ENCODE peak calls at places on chromosomes 16 and 17, in ten cellular contexts. C, Y, T, A, Q, O, U, H, G and N are unnamed samples.

GRCh38 chr16:51431517-51432241 is 280.6 kb upstream of the SALL1 start:
- DNase-seq in A (peak; percentile 42), Q (no peak), T (no peak), Y (peak; percentile 100), H (no peak), C (no peak), G (peak; percentile 81), U (no peak), O (peak; percentile 33), N (no peak)

GRCh38 chr16:49523435-49524159 is 150.0 kb downstream of the C16orf78 start:
- DNase-seq in Q (no peak), O (no peak), H (no peak), T (no peak), A (no peak), U (no peak), C (no peak), G (no peak), Y (no peak), N (peak; percentile 67)

GRCh38 chr17:16981928-16982327 is 10.0 kb upstream of the TNFRSF13B start:
- DNase-seq in T (peak; percentile 43), Y (no peak), C (no peak), O (no peak), G (no peak), H (no peak), A (no peak), U (no peak), Q (no peak), N (no peak)

GRCh38 chr17:50469671-50470305 is 1.1 kb upstream of the CHAD start:
- DNase-seq in U (peak; percentile 55), T (no peak), A (no peak), O (no peak), Q (no peak), G (no peak), H (no peak), C (no peak), Y (no peak), N (peak; percentile 71)

GRCh38 chr16:4689864-4690704 is 3.3 kb upstream of the NUDT16L1 start:
- DNase-seq in Q (no peak), U (peak; percentile 54), Y (no peak), O (no peak), T (no peak), H (no peak), C (no peak), A (no peak), G (no peak), N (peak; percentile 76)

GRCh38 chr17:72976971-72977767 is 115.3 kb downstream of the SLC39A11 start:
- DNase-seq in U (no peak), Q (peak; percentile 57), H (no peak), Y (peak; percentile 91), A (peak; percentile 44), T (no peak), O (peak; percentile 56), C (peak; percentile 77), G (no peak), N (no peak)

GRCh38 chr16:54446639-54447038 is 160.1 kb upstream of the IRX3 start:
- DNase-seq in O (no peak), Q (peak; percentile 69), H (peak; percentile 53), Y (peak; percentile 96), C (peak; percentile 85), G (no peak), A (no peak), T (no peak), U (no peak), N (no peak)

GRCh38 chr17:49691086-49691676 is 13.3 kb upstream of the SPOP start:
- DNase-seq in Q (peak; percentile 74), G (no peak), U (no peak), C (peak; percentile 92), T (no peak), A (no peak), O (no peak), H (no peak), Y (peak; percentile 88), N (no peak)

GRCh38 chr17:61662771-61663170 is 71.8 kb upstream of the NACA2 start:
- DNase-seq in O (no peak), H (no peak), G (no peak), T (no peak), Y (peak; percentile 50), C (no peak), U (no peak), A (no peak), Q (no peak), N (no peak)

DNA sequence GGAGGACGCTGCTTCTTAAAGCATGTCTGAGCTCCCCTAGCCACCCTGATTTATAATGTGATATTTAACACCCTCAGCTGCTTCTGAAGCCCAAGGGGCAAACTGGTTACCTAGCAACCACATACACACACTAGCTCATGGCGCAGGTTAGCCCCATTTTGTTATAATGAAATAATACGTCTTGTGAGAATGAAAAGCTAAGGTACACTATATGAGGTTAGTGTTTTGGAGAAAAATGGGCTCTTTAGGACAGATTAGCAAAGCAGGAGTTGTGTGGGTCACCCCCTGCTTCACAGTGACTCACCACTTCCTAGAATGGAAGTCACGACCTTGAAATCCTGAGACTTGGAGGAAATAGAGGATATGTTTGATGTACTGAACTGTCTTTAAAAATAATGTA is 404.8 kb upstream of the HSBP1 start:
- DNase-seq in Q (no peak), T (no peak), G (peak; percentile 57), Y (peak; percentile 70), U (no peak), H (no peak), O (no peak), A (no peak), C (no peak), N (no peak)
- H3K4me1 ChIP-seq in Q (no peaks in the 10 kb centered on the region), T (no peaks in the 10 kb centered on the region), G (peaks cover 31% of the 10 kb centered on the region), Y (no peaks in the 10 kb centered on the region), U (no peaks in the 10 kb centered on the region), H (no peaks in the 10 kb centered on the region), O (no peaks in the 10 kb centered on the region), A (no peaks in the 10 kb centered on the region), C (peaks cover 7% of the 10 kb centered on the region), N (no peaks in the 10 kb centered on the region)

GRCh38 chr17:82301916-82302497 is 15.4 kb downstream of the CD7 start:
- DNase-seq in C (no peak), H (no peak), U (peak; percentile 58), T (peak; percentile 70), A (no peak), O (no peak), G (no peak), Q (no peak), Y (no peak), N (peak; percentile 87)
- H3K4me1 ChIP-seq in C (peaks cover 14% of the 10 kb centered on the region), H (peaks cover 11% of the 10 kb centered on the region), U (peaks cover 25% of the 10 kb centered on the region), T (peaks cover 93% of the 10 kb centered on the region), A (peaks cover 14% of the 10 kb centered on the region), O (peaks cover 2% of the 10 kb centered on the region), G (peaks cover 23% of the 10 kb centered on the region), Q (peaks cover 11% of the 10 kb centered on the region), Y (peaks cover 10% of the 10 kb centered on the region), N (peaks cover 23% of the 10 kb centered on the region)

GRCh38 chr16:10923650-10924214 is 18.5 kb downstream of the DEXI start:
- DNase-seq in T (no peak), Y (no peak), H (no peak), U (peak; percentile 51), A (peak; percentile 48), G (no peak), Q (peak; percentile 75), O (peak; percentile 36), C (peak; percentile 92), N (peak; percentile 79)
- H3K4me1 ChIP-seq in T (no peaks in the 10 kb centered on the region), Y (peaks cover 5% of the 10 kb centered on the region), H (no peaks in the 10 kb centered on the region), U (no peaks in the 10 kb centered on the region), A (peaks cover 3% of the 10 kb centered on the region), G (no peaks in the 10 kb centered on the region), Q (peaks cover 14% of the 10 kb centered on the region), O (peaks cover 2% of the 10 kb centered on the region), C (peaks cover 34% of the 10 kb centered on the region), N (peaks cover 12% of the 10 kb centered on the region)

GRCh38 chr17:77320046-77320445 is 179.3 kb downstream of the SEC14L1 start:
- DNase-seq in U (no peak), G (no peak), O (no peak), Q (no peak), T (no peak), Y (peak; percentile 42), H (no peak), A (no peak), C (peak; percentile 80), N (peak; percentile 74)
- H3K4me1 ChIP-seq in U (peaks cover 38% of the 10 kb centered on the region), G (peaks cover 14% of the 10 kb centered on the region), O (peaks cover 12% of the 10 kb centered on the region), Q (peaks cover 12% of the 10 kb centered on the region), T (peaks cover 42% of the 10 kb centered on the region), Y (peaks cover 36% of the 10 kb centered on the region), H (peaks cover 32% of the 10 kb centered on the region), A (peaks cover 12% of the 10 kb centered on the region), C (peaks cover 47% of the 10 kb centered on the region), N (peaks cover 88% of the 10 kb centered on the region)